ENCODE peak calls at places on chromosomes 13 and 19, in seven cellular contexts. One of them, this sample, is unnamed.

GRCh38 chr13:113907637-113908617 is 44.1 kb upstream of the GAS6 start:
- DNase-seq in ovary: peak
- DNase-seq in astrocyte of the spinal cord: peak
- DNase-seq in CD4-positive, alpha-beta T cell: no peak
- DNase-seq in epithelial cell of esophagus: peak
- DNase-seq in GM06990: no peak
- DNase-seq in progenitor cell of endocrine pancreas: no peak
- DNase-seq in this sample: no peak

GRCh38 chr13:42985312-42986175 is 6.5 kb downstream of the EPSTI1 start:
- DNase-seq in ovary: no peak
- DNase-seq in GM06990: no peak
- DNase-seq in progenitor cell of endocrine pancreas: no peak
- DNase-seq in CD4-positive, alpha-beta T cell: no peak
- DNase-seq in astrocyte of the spinal cord: no peak
- DNase-seq in epithelial cell of esophagus: peak
- DNase-seq in this sample: no peak

GRCh38 chr13:74287672-74288169 is 153.5 kb upstream of the KLF12 start:
- DNase-seq in GM06990: peak
- DNase-seq in progenitor cell of endocrine pancreas: no peak
- DNase-seq in astrocyte of the spinal cord: peak
- DNase-seq in CD4-positive, alpha-beta T cell: peak
- DNase-seq in epithelial cell of esophagus: peak
- DNase-seq in ovary: peak
- DNase-seq in this sample: peak

GRCh38 chr19:7126132-7126531 is 56.6 kb downstream of the ZNF557 start:
- DNase-seq in CD4-positive, alpha-beta T cell: no peak
- DNase-seq in progenitor cell of endocrine pancreas: no peak
- DNase-seq in GM06990: no peak
- DNase-seq in ovary: no peak
- DNase-seq in astrocyte of the spinal cord: no peak
- DNase-seq in epithelial cell of esophagus: no peak
- DNase-seq in this sample: no peak

GRCh38 chr13:46149272-46150133 is 32.5 kb downstream of the LCP1 start:
- DNase-seq in progenitor cell of endocrine pancreas: no peak
- DNase-seq in CD4-positive, alpha-beta T cell: no peak
- DNase-seq in epithelial cell of esophagus: peak
- DNase-seq in GM06990: no peak
- DNase-seq in ovary: no peak
- DNase-seq in astrocyte of the spinal cord: peak
- DNase-seq in this sample: no peak

GRCh38 chr19:55308281-55308680 is 16.9 kb downstream of the TMEM150B start:
- DNase-seq in GM06990: no peak
- DNase-seq in CD4-positive, alpha-beta T cell: no peak
- DNase-seq in ovary: no peak
- DNase-seq in progenitor cell of endocrine pancreas: no peak
- DNase-seq in astrocyte of the spinal cord: no peak
- DNase-seq in epithelial cell of esophagus: no peak
- DNase-seq in this sample: no peak

GRCh38 chr19:27392027-27392632 is 1820.8 kb downstream of the UQCRFS1 start:
- DNase-seq in GM06990: no peak
- DNase-seq in epithelial cell of esophagus: no peak
- DNase-seq in progenitor cell of endocrine pancreas: no peak
- DNase-seq in ovary: peak
- DNase-seq in CD4-positive, alpha-beta T cell: no peak
- DNase-seq in astrocyte of the spinal cord: no peak
- DNase-seq in this sample: no peak

GRCh38 chr19:54191671-54192453 is 754 bp downstream of the TSEN34 start:
- DNase-seq in ovary: peak
- DNase-seq in progenitor cell of endocrine pancreas: no peak
- DNase-seq in CD4-positive, alpha-beta T cell: no peak
- DNase-seq in epithelial cell of esophagus: peak
- DNase-seq in astrocyte of the spinal cord: peak
- DNase-seq in GM06990: no peak
- DNase-seq in this sample: no peak

GRCh38 chr19:44367024-44367423 is 10.5 kb upstream of the ZNF112 start:
- DNase-seq in progenitor cell of endocrine pancreas: no peak
- DNase-seq in epithelial cell of esophagus: peak
- DNase-seq in GM06990: no peak
- DNase-seq in astrocyte of the spinal cord: peak
- DNase-seq in CD4-positive, alpha-beta T cell: no peak
- DNase-seq in ovary: no peak
- DNase-seq in this sample: no peak

GRCh38 chr13:110677731-110678545 is 28.0 kb downstream of the CARS2 start:
- DNase-seq in CD4-positive, alpha-beta T cell: peak
- DNase-seq in astrocyte of the spinal cord: peak
- DNase-seq in progenitor cell of endocrine pancreas: no peak
- DNase-seq in ovary: no peak
- DNase-seq in epithelial cell of esophagus: no peak
- DNase-seq in GM06990: no peak
- DNase-seq in this sample: no peak

GRCh38 chr19:13165091-13165997 is 15.1 kb downstream of the IER2 start:
- DNase-seq in GM06990: no peak
- DNase-seq in epithelial cell of esophagus: no peak
- DNase-seq in astrocyte of the spinal cord: peak
- DNase-seq in CD4-positive, alpha-beta T cell: no peak
- DNase-seq in ovary: no peak
- DNase-seq in progenitor cell of endocrine pancreas: no peak
- DNase-seq in this sample: no peak

GRCh38 chr19:2032296-2032941 is 16.9 kb upstream of the BTBD2 start:
- DNase-seq in GM06990: no peak
- DNase-seq in astrocyte of the spinal cord: peak
- DNase-seq in progenitor cell of endocrine pancreas: no peak
- DNase-seq in CD4-positive, alpha-beta T cell: no peak
- DNase-seq in ovary: peak
- DNase-seq in epithelial cell of esophagus: peak
- DNase-seq in this sample: no peak

GRCh38 chr19:47423203-47423882 is 4.0 kb upstream of the MEIS3 start:
- DNase-seq in astrocyte of the spinal cord: no peak
- DNase-seq in progenitor cell of endocrine pancreas: no peak
- DNase-seq in ovary: no peak
- DNase-seq in GM06990: no peak
- DNase-seq in epithelial cell of esophagus: no peak
- DNase-seq in CD4-positive, alpha-beta T cell: no peak
- DNase-seq in this sample: no peak

GRCh38 chr13:31100721-31101120 is 61.0 kb downstream of the HSPH1 start:
- DNase-seq in GM06990: no peak
- DNase-seq in astrocyte of the spinal cord: no peak
- DNase-seq in CD4-positive, alpha-beta T cell: no peak
- DNase-seq in ovary: no peak
- DNase-seq in progenitor cell of endocrine pancreas: no peak
- DNase-seq in epithelial cell of esophagus: no peak
- DNase-seq in this sample: no peak

GRCh38 chr13:28564030-28564429 is 69.1 kb upstream of the FLT1 start:
- DNase-seq in ovary: no peak
- DNase-seq in CD4-positive, alpha-beta T cell: no peak
- DNase-seq in GM06990: no peak
- DNase-seq in epithelial cell of esophagus: peak
- DNase-seq in astrocyte of the spinal cord: no peak
- DNase-seq in progenitor cell of endocrine pancreas: no peak
- DNase-seq in this sample: no peak

GRCh38 chr13:80251403-80251802 is 89.5 kb downstream of the SPRY2 start:
- DNase-seq in ovary: no peak
- DNase-seq in progenitor cell of endocrine pancreas: no peak
- DNase-seq in epithelial cell of esophagus: peak
- DNase-seq in CD4-positive, alpha-beta T cell: no peak
- DNase-seq in GM06990: no peak
- DNase-seq in astrocyte of the spinal cord: peak
- DNase-seq in this sample: no peak

GRCh38 chr13:107835339-107836018 is 379.9 kb downstream of the LIG4 start:
- DNase-seq in astrocyte of the spinal cord: peak
- DNase-seq in CD4-positive, alpha-beta T cell: no peak
- DNase-seq in GM06990: no peak
- DNase-seq in progenitor cell of endocrine pancreas: no peak
- DNase-seq in ovary: no peak
- DNase-seq in epithelial cell of esophagus: no peak
- DNase-seq in this sample: no peak

GRCh38 chr13:21050288-21051197 is 10.8 kb downstream of the LATS2 start:
- DNase-seq in ovary: no peak
- DNase-seq in GM06990: no peak
- DNase-seq in CD4-positive, alpha-beta T cell: no peak
- DNase-seq in astrocyte of the spinal cord: no peak
- DNase-seq in epithelial cell of esophagus: peak
- DNase-seq in progenitor cell of endocrine pancreas: no peak
- DNase-seq in this sample: no peak

GRCh38 chr19:8302357-8302691 is 5.8 kb downstream of the CD320 start:
- DNase-seq in ovary: peak
- DNase-seq in GM06990: no peak
- DNase-seq in progenitor cell of endocrine pancreas: peak
- DNase-seq in epithelial cell of esophagus: no peak
- DNase-seq in astrocyte of the spinal cord: no peak
- DNase-seq in CD4-positive, alpha-beta T cell: no peak
- DNase-seq in this sample: no peak

GRCh38 chr19:53079313-53079924 is 23.8 kb downstream of the ZNF160 start:
- DNase-seq in epithelial cell of esophagus: no peak
- DNase-seq in astrocyte of the spinal cord: no peak
- DNase-seq in CD4-positive, alpha-beta T cell: no peak
- DNase-seq in ovary: no peak
- DNase-seq in GM06990: no peak
- DNase-seq in progenitor cell of endocrine pancreas: no peak
- DNase-seq in this sample: no peak
- TF ChIP-seq CTCF in epithelial cell of esophagus: no peak
- TF ChIP-seq CTCF in astrocyte of the spinal cord: no peak
- TF ChIP-seq CTCF in CD4-positive, alpha-beta T cell: no peak
- TF ChIP-seq CTCF in ovary: no peak
- TF ChIP-seq CTCF in GM06990: no peak
- TF ChIP-seq CTCF in progenitor cell of endocrine pancreas: no peak
- TF ChIP-seq CTCF in this sample: no peak

GRCh38 chr13:48647625-48648024 is 6.1 kb upstream of the CYSLTR2 start:
- DNase-seq in astrocyte of the spinal cord: no peak
- DNase-seq in ovary: no peak
- DNase-seq in GM06990: no peak
- DNase-seq in progenitor cell of endocrine pancreas: no peak
- DNase-seq in epithelial cell of esophagus: no peak
- DNase-seq in CD4-positive, alpha-beta T cell: no peak
- DNase-seq in this sample: no peak
- TF ChIP-seq CTCF in astrocyte of the spinal cord: no peak
- TF ChIP-seq CTCF in ovary: no peak
- TF ChIP-seq CTCF in GM06990: peak
- TF ChIP-seq CTCF in progenitor cell of endocrine pancreas: peak
- TF ChIP-seq CTCF in epithelial cell of esophagus: peak
- TF ChIP-seq CTCF in CD4-positive, alpha-beta T cell: no peak
- TF ChIP-seq CTCF in this sample: peak

GRCh38 chr19:18903146-18904056 is 7.4 kb upstream of the CERS1 start:
- DNase-seq in astrocyte of the spinal cord: no peak
- DNase-seq in progenitor cell of endocrine pancreas: no peak
- DNase-seq in CD4-positive, alpha-beta T cell: no peak
- DNase-seq in epithelial cell of esophagus: no peak
- DNase-seq in GM06990: no peak
- DNase-seq in ovary: no peak
- DNase-seq in this sample: no peak
- TF ChIP-seq CTCF in astrocyte of the spinal cord: no peak
- TF ChIP-seq CTCF in progenitor cell of endocrine pancreas: no peak
- TF ChIP-seq CTCF in CD4-positive, alpha-beta T cell: no peak
- TF ChIP-seq CTCF in epithelial cell of esophagus: no peak
- TF ChIP-seq CTCF in GM06990: no peak
- TF ChIP-seq CTCF in ovary: no peak
- TF ChIP-seq CTCF in this sample: no peak

DNA sequence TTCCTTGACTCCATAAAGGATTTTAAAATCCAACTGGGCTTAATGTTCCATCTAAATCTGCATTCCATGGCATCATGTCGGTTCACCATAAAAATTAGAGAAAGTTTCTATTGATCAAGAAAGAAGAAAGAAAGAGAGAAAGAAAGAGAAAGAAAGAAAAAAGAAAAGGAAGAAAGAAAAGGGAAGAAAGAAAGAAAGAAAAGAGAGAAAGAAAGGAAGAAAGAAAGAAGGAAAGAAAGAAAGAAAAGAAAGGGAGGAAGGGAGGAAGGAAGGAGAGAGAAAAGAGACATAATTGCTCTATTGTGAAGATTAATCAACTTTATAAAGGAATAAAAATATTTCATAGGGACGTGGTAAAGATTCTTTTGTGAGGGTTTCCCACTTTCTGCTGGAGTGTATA is 329.2 kb downstream of the DLEU7 start:
- DNase-seq in CD4-positive, alpha-beta T cell: no peak
- DNase-seq in GM06990: no peak
- DNase-seq in epithelial cell of esophagus: no peak
- DNase-seq in ovary: no peak
- DNase-seq in astrocyte of the spinal cord: no peak
- DNase-seq in progenitor cell of endocrine pancreas: no peak
- DNase-seq in this sample: no peak
- TF ChIP-seq CTCF in CD4-positive, alpha-beta T cell: no peak
- TF ChIP-seq CTCF in GM06990: no peak
- TF ChIP-seq CTCF in epithelial cell of esophagus: no peak
- TF ChIP-seq CTCF in ovary: no peak
- TF ChIP-seq CTCF in astrocyte of the spinal cord: no peak
- TF ChIP-seq CTCF in progenitor cell of endocrine pancreas: no peak
- TF ChIP-seq CTCF in this sample: no peak